ENCODE peak calls at places on chromosomes 13 and 19, in ten cellular contexts. T is IMR-90; X is lower leg skin; D is iris pigment epithelial cell; J is amniotic stem cell; P is stimulated activated CD8-positive, alpha-beta memory T cell treated with anti-CD3 and anti-CD28 coated beads, Interleukin-4, amount 100 ng/mL, for 24 hours; B is astrocyte of the hippocampus; L is T-helper 9 cell; N is NCI-H1694 treated with DMSO at 0.1 percent for 48 hours; Y is stimulated activated CD4-positive, alpha-beta T cell treated with anti-CD3 and anti-CD28 coated beads, Interleukin-1b, Interleukin-23, amount 100 ng/mL, for 1 hour. S is an unnamed sample.

GRCh38 chr19:1105217-1105872 is 1.6 kb downstream of the GPX4 start:
- DNase-seq in L (no peak), Y (no peak), D (peak; percentile 54), B (no peak), J (no peak), N (no peak), P (no peak), T (peak; percentile 35), X (no peak), S (no peak)

GRCh38 chr19:2542341-2543069 is 66.6 kb downstream of the GADD45B start:
- DNase-seq in J (no peak), T (peak; percentile 71), N (no peak), X (no peak), L (no peak), D (peak; percentile 91), Y (no peak), B (peak; percentile 37), P (no peak), S (no peak)

GRCh38 chr19:2867025-2867991 is at the start of gene ZNF556:
- DNase-seq in P (no peak), Y (no peak), T (no peak), L (no peak), X (no peak), N (no peak), D (no peak), J (no peak), B (no peak), S (no peak)

GRCh38 chr13:45224181-45224580 is 23.3 kb upstream of the KCTD4 start:
- DNase-seq in T (peak; percentile 55), N (no peak), Y (no peak), X (no peak), P (no peak), D (peak; percentile 31), L (no peak), J (no peak), B (no peak), S (no peak)

GRCh38 chr19:572891-573825 is 762 bp downstream of the BSG start:
- DNase-seq in J (no peak), D (peak; percentile 66), T (peak; percentile 56), P (no peak), N (no peak), Y (no peak), X (peak; percentile 93), B (peak; percentile 73), L (no peak), S (no peak)

GRCh38 chr13:89923731-89924130 is 1423.8 kb upstream of the MIR17HG start:
- DNase-seq in Y (no peak), N (no peak), X (no peak), B (peak; percentile 21), L (no peak), P (no peak), T (peak; percentile 0), D (peak; percentile 42), J (no peak), S (no peak)

GRCh38 chr19:14433454-14434156 is 499 bp downstream of the PKN1 start:
- DNase-seq in L (peak; percentile 32), D (no peak), Y (no peak), X (no peak), B (peak; percentile 22), N (no peak), T (no peak), P (no peak), J (no peak), S (no peak)

GRCh38 chr19:56153507-56153906 is 12.4 kb downstream of the ZNF444 start:
- DNase-seq in D (no peak), J (no peak), L (no peak), Y (no peak), P (no peak), B (no peak), T (no peak), X (no peak), N (no peak), S (no peak)

GRCh38 chr19:9849786-9850185 is 14.7 kb downstream of the PIN1 start:
- DNase-seq in N (peak; percentile 13), J (no peak), X (no peak), P (no peak), B (no peak), L (no peak), D (no peak), Y (no peak), T (no peak), S (no peak)

GRCh38 chr13:103100795-103101194 is 34.6 kb upstream of the SLC10A2 start:
- DNase-seq in X (no peak), L (no peak), B (no peak), P (no peak), N (no peak), Y (no peak), T (no peak), J (no peak), D (peak; percentile 5), S (no peak)

GRCh38 chr13:45615501-45616101 is at the start of gene ERICH6B:
- DNase-seq in N (no peak), B (peak; percentile 75), X (no peak), T (peak; percentile 7), D (peak; percentile 32), L (no peak), P (no peak), J (no peak), Y (no peak), S (no peak)

GRCh38 chr19:3222709-3223108 is 1.8 kb upstream of the CELF5 start:
- DNase-seq in B (no peak), N (no peak), Y (no peak), P (no peak), D (no peak), T (no peak), X (no peak), L (no peak), J (no peak), S (no peak)

GRCh38 chr19:991174-991931 is 7.2 kb downstream of the WDR18 start:
- DNase-seq in N (no peak), D (peak; percentile 67), Y (peak; percentile 39), B (peak; percentile 47), T (peak; percentile 46), L (peak; percentile 66), P (peak; percentile 51), J (no peak), X (no peak), S (no peak)

GRCh38 chr13:112766336-112766735 is 76.5 kb downstream of the ATP11A start:
- DNase-seq in B (no peak), X (no peak), J (no peak), P (no peak), Y (no peak), N (no peak), L (no peak), T (no peak), D (no peak), S (no peak)

GRCh38 chr13:50080158-50080855 is 65.1 kb downstream of the KCNRG start:
- DNase-seq in N (peak; percentile 64), D (peak; percentile 66), Y (no peak), X (no peak), B (peak; percentile 72), J (no peak), T (peak; percentile 52), L (peak; percentile 23), P (no peak), S (no peak)

GRCh38 chr19:2512523-2513431 is 36.9 kb downstream of the GADD45B start:
- DNase-seq in D (no peak), N (no peak), B (no peak), J (no peak), P (no peak), T (no peak), L (no peak), X (no peak), Y (no peak), S (no peak)

GRCh38 chr19:31885280-31885853 is 460.0 kb upstream of the ZNF507 start:
- DNase-seq in B (no peak), L (no peak), J (no peak), T (no peak), N (no peak), X (no peak), D (no peak), Y (no peak), P (no peak), S (no peak)

GRCh38 chr19:42440357-42441046 is 2.2 kb downstream of the CXCL17 start:
- DNase-seq in B (peak; percentile 80), Y (peak; percentile 74), P (peak; percentile 67), D (peak; percentile 75), T (peak; percentile 59), L (peak; percentile 83), X (peak; percentile 94), N (peak; percentile 34), J (peak; percentile 4), S (peak; percentile 51)

GRCh38 chr13:24741016-24741662 is 22.8 kb upstream of the RNF17 start:
- DNase-seq in D (peak; percentile 11), L (no peak), B (no peak), X (peak; percentile 80), Y (no peak), P (no peak), J (no peak), T (no peak), N (no peak), S (peak; percentile 81)

GRCh38 chr19:13723206-13723605 is 41.1 kb upstream of the MRI1 start:
- DNase-seq in D (peak; percentile 46), B (no peak), N (no peak), X (no peak), Y (no peak), L (no peak), J (no peak), T (peak; percentile 66), P (no peak), S (no peak)

GRCh38 chr19:10503002-10503789 is at the start of gene KEAP1:
- DNase-seq in X (peak; percentile 90), T (no peak), N (no peak), L (no peak), D (peak; percentile 30), J (no peak), B (peak; percentile 55), Y (no peak), P (no peak), S (no peak)

GRCh38 chr19:14614099-14614412 is 31.2 kb downstream of the CLEC17A start:
- DNase-seq in D (no peak), L (no peak), B (no peak), Y (no peak), T (no peak), J (no peak), P (no peak), X (no peak), N (no peak), S (no peak)

GRCh38 chr19:16750081-16750480 is 30.4 kb downstream of the NWD1 start:
- DNase-seq in N (no peak), X (no peak), P (no peak), J (no peak), Y (no peak), B (no peak), D (no peak), T (no peak), L (no peak), S (no peak)

GRCh38 chr19:34134190-34135032 is 37.9 kb upstream of the LSM14A start:
- DNase-seq in X (peak; percentile 96), Y (peak; percentile 93), T (peak; percentile 47), D (peak; percentile 77), L (peak; percentile 76), J (peak; percentile 35), B (peak; percentile 82), P (peak; percentile 92), N (peak; percentile 73), S (peak; percentile 91)

GRCh38 chr19:35309481-35310279 is 17.7 kb downstream of the MAG start:
- DNase-seq in T (peak; percentile 16), P (no peak), N (no peak), D (peak; percentile 94), Y (no peak), J (no peak), L (no peak), X (no peak), B (peak; percentile 59), S (no peak)

GRCh38 chr19:18629166-18630088 is 7.4 kb upstream of the KLHL26 start:
- DNase-seq in J (no peak), B (no peak), N (no peak), Y (no peak), L (no peak), D (no peak), P (no peak), X (peak; percentile 88), T (no peak), S (no peak)

GRCh38 chr19:9538183-9539058 is at the start of gene ZNF426:
- DNase-seq in T (peak; percentile 91), Y (peak; percentile 77), B (peak; percentile 97), X (peak; percentile 95), P (peak; percentile 79), N (peak; percentile 65), D (peak; percentile 93), L (peak; percentile 67), J (peak; percentile 72), S (peak; percentile 94)

GRCh38 chr13:66977156-66977555 is 253.0 kb downstream of the PCDH9 start:
- DNase-seq in X (no peak), J (no peak), D (no peak), Y (no peak), N (peak; percentile 96), T (peak; percentile 41), L (no peak), P (no peak), B (no peak), S (no peak)